ENCODE peak calls at places on chromosomes 7 and 10, in seven cellular contexts. One of them, this sample, is unnamed.

GRCh38 chr10:102419561-102420442 is 834 bp upstream of the FBXL15 start:
- DNase-seq in stimulated activated CD4-positive, alpha-beta T cell treated with anti-CD3 and anti-CD28 coated beads, Interleukin-2, amount 100 ng/mL, for 24 hours: peak; percentile 74
- DNase-seq in activated naive CD8-positive, alpha-beta T cell treated with anti-CD3 and anti-CD28 coated beads for 36 hours: peak; percentile 74
- DNase-seq in IMR-90: no peak
- DNase-seq in H7: peak; percentile 99
- DNase-seq in D341Med: peak; percentile 75
- DNase-seq in GM03348: peak; percentile 79
- DNase-seq in this sample: no peak

GRCh38 chr10:81848514-81848913 is 26.5 kb upstream of the NRG3 start:
- DNase-seq in stimulated activated CD4-positive, alpha-beta T cell treated with anti-CD3 and anti-CD28 coated beads, Interleukin-2, amount 100 ng/mL, for 24 hours: no peak
- DNase-seq in activated naive CD8-positive, alpha-beta T cell treated with anti-CD3 and anti-CD28 coated beads for 36 hours: no peak
- DNase-seq in IMR-90: no peak
- DNase-seq in H7: no peak
- DNase-seq in D341Med: peak; percentile 48
- DNase-seq in GM03348: no peak
- DNase-seq in this sample: no peak

GRCh38 chr7:132249591-132249971 is 326.7 kb downstream of the PLXNA4 start:
- DNase-seq in stimulated activated CD4-positive, alpha-beta T cell treated with anti-CD3 and anti-CD28 coated beads, Interleukin-2, amount 100 ng/mL, for 24 hours: no peak
- DNase-seq in activated naive CD8-positive, alpha-beta T cell treated with anti-CD3 and anti-CD28 coated beads for 36 hours: no peak
- DNase-seq in IMR-90: no peak
- DNase-seq in H7: peak; percentile 86
- DNase-seq in D341Med: peak; percentile 74
- DNase-seq in GM03348: peak; percentile 41
- DNase-seq in this sample: no peak

GRCh38 chr7:13874783-13875182 is 114.7 kb downstream of the ETV1 start:
- DNase-seq in stimulated activated CD4-positive, alpha-beta T cell treated with anti-CD3 and anti-CD28 coated beads, Interleukin-2, amount 100 ng/mL, for 24 hours: no peak
- DNase-seq in activated naive CD8-positive, alpha-beta T cell treated with anti-CD3 and anti-CD28 coated beads for 36 hours: no peak
- DNase-seq in IMR-90: peak; percentile 66
- DNase-seq in H7: no peak
- DNase-seq in D341Med: no peak
- DNase-seq in GM03348: peak; percentile 56
- DNase-seq in this sample: no peak

GRCh38 chr10:76278811-76279460 is 847.5 kb downstream of the LRMDA start:
- DNase-seq in stimulated activated CD4-positive, alpha-beta T cell treated with anti-CD3 and anti-CD28 coated beads, Interleukin-2, amount 100 ng/mL, for 24 hours: no peak
- DNase-seq in activated naive CD8-positive, alpha-beta T cell treated with anti-CD3 and anti-CD28 coated beads for 36 hours: no peak
- DNase-seq in IMR-90: no peak
- DNase-seq in H7: no peak
- DNase-seq in D341Med: no peak
- DNase-seq in GM03348: no peak
- DNase-seq in this sample: no peak

GRCh38 chr7:77940647-77941046 is 142.1 kb downstream of the PHTF2 start:
- DNase-seq in stimulated activated CD4-positive, alpha-beta T cell treated with anti-CD3 and anti-CD28 coated beads, Interleukin-2, amount 100 ng/mL, for 24 hours: peak; percentile 5
- DNase-seq in activated naive CD8-positive, alpha-beta T cell treated with anti-CD3 and anti-CD28 coated beads for 36 hours: no peak
- DNase-seq in IMR-90: peak; percentile 48
- DNase-seq in H7: peak; percentile 51
- DNase-seq in D341Med: peak; percentile 43
- DNase-seq in GM03348: peak; percentile 56
- DNase-seq in this sample: peak; percentile 6

GRCh38 chr10:123637326-123637880 is 28.8 kb upstream of the GPR26 start:
- DNase-seq in stimulated activated CD4-positive, alpha-beta T cell treated with anti-CD3 and anti-CD28 coated beads, Interleukin-2, amount 100 ng/mL, for 24 hours: no peak
- DNase-seq in activated naive CD8-positive, alpha-beta T cell treated with anti-CD3 and anti-CD28 coated beads for 36 hours: no peak
- DNase-seq in IMR-90: no peak
- DNase-seq in H7: no peak
- DNase-seq in D341Med: no peak
- DNase-seq in GM03348: peak; percentile 54
- DNase-seq in this sample: no peak

GRCh38 chr7:38723327-38723726 is 92.2 kb upstream of the AMPH start:
- DNase-seq in stimulated activated CD4-positive, alpha-beta T cell treated with anti-CD3 and anti-CD28 coated beads, Interleukin-2, amount 100 ng/mL, for 24 hours: no peak
- DNase-seq in activated naive CD8-positive, alpha-beta T cell treated with anti-CD3 and anti-CD28 coated beads for 36 hours: no peak
- DNase-seq in IMR-90: no peak
- DNase-seq in H7: no peak
- DNase-seq in D341Med: no peak
- DNase-seq in GM03348: no peak
- DNase-seq in this sample: no peak

GRCh38 chr7:8117195-8117594 is 144.8 kb downstream of the ICA1 start:
- DNase-seq in stimulated activated CD4-positive, alpha-beta T cell treated with anti-CD3 and anti-CD28 coated beads, Interleukin-2, amount 100 ng/mL, for 24 hours: no peak
- DNase-seq in activated naive CD8-positive, alpha-beta T cell treated with anti-CD3 and anti-CD28 coated beads for 36 hours: no peak
- DNase-seq in IMR-90: no peak
- DNase-seq in H7: no peak
- DNase-seq in D341Med: no peak
- DNase-seq in GM03348: no peak
- DNase-seq in this sample: no peak

GRCh38 chr7:117405519-117405918 is 21.8 kb downstream of the ASZ1 start:
- DNase-seq in stimulated activated CD4-positive, alpha-beta T cell treated with anti-CD3 and anti-CD28 coated beads, Interleukin-2, amount 100 ng/mL, for 24 hours: no peak
- DNase-seq in activated naive CD8-positive, alpha-beta T cell treated with anti-CD3 and anti-CD28 coated beads for 36 hours: no peak
- DNase-seq in IMR-90: no peak
- DNase-seq in H7: no peak
- DNase-seq in D341Med: no peak
- DNase-seq in GM03348: no peak
- DNase-seq in this sample: no peak

GRCh38 chr7:127632276-127632910 is 14.5 kb upstream of the PAX4 start:
- DNase-seq in stimulated activated CD4-positive, alpha-beta T cell treated with anti-CD3 and anti-CD28 coated beads, Interleukin-2, amount 100 ng/mL, for 24 hours: no peak
- DNase-seq in activated naive CD8-positive, alpha-beta T cell treated with anti-CD3 and anti-CD28 coated beads for 36 hours: no peak
- DNase-seq in IMR-90: peak; percentile 93
- DNase-seq in H7: no peak
- DNase-seq in D341Med: no peak
- DNase-seq in GM03348: peak; percentile 77
- DNase-seq in this sample: peak; percentile 73

GRCh38 chr7:130363156-130363847 is 17.0 kb upstream of the CPA1 start:
- DNase-seq in stimulated activated CD4-positive, alpha-beta T cell treated with anti-CD3 and anti-CD28 coated beads, Interleukin-2, amount 100 ng/mL, for 24 hours: peak; percentile 58
- DNase-seq in activated naive CD8-positive, alpha-beta T cell treated with anti-CD3 and anti-CD28 coated beads for 36 hours: peak; percentile 43
- DNase-seq in IMR-90: peak; percentile 99
- DNase-seq in H7: peak; percentile 2
- DNase-seq in D341Med: no peak
- DNase-seq in GM03348: peak; percentile 79
- DNase-seq in this sample: peak; percentile 85

GRCh38 chr10:13877154-13877909 is 290.6 kb downstream of the PRPF18 start:
- DNase-seq in stimulated activated CD4-positive, alpha-beta T cell treated with anti-CD3 and anti-CD28 coated beads, Interleukin-2, amount 100 ng/mL, for 24 hours: no peak
- DNase-seq in activated naive CD8-positive, alpha-beta T cell treated with anti-CD3 and anti-CD28 coated beads for 36 hours: no peak
- DNase-seq in IMR-90: peak; percentile 57
- DNase-seq in H7: no peak
- DNase-seq in D341Med: no peak
- DNase-seq in GM03348: peak; percentile 61
- DNase-seq in this sample: no peak